ENCODE peak calls at places on chromosomes 13 and 19, in five cellular contexts. P is Kasumi-1; T is activated T-cell treated with anti-CD3 and anti-CD28 coated beads, Interleukin-2, amount 50 U/mL, for 72 hours; R is CD4-positive, CD25-positive, alpha-beta regulatory T cell; F is AML-193. A is an unnamed sample.

GRCh38 chr19:9353011-9353410 is 9.8 kb upstream of the ZNF177 start:
- DNase-seq in P (no peak), T (no peak), R (no peak), F (no peak), A (no peak)

GRCh38 chr13:98632971-98633370 is 56.1 kb upstream of the STK24 start:
- DNase-seq in P (peak), T (no peak), R (no peak), F (peak), A (no peak)

GRCh38 chr13:110233181-110233641 is 73.7 kb downstream of the COL4A1 start:
- DNase-seq in P (no peak), T (no peak), R (no peak), F (no peak), A (no peak)

GRCh38 chr13:71968025-71968424 is 101.0 kb upstream of the DACH1 start:
- DNase-seq in P (no peak), T (no peak), R (no peak), F (no peak), A (no peak)

GRCh38 chr13:109010912-109011311 is 381.5 kb downstream of the MYO16 start:
- DNase-seq in P (peak), T (no peak), R (no peak), F (no peak), A (no peak)

GRCh38 chr13:29743229-29743786 is 107.1 kb downstream of the UBL3 start:
- DNase-seq in P (no peak), T (no peak), R (no peak), F (no peak), A (no peak)

GRCh38 chr19:53079313-53079924 is 23.8 kb downstream of the ZNF160 start:
- DNase-seq in P (no peak), T (no peak), R (no peak), F (no peak), A (no peak)

GRCh38 chr13:75316427-75316826 is 165.5 kb downstream of the TBC1D4 start:
- DNase-seq in P (no peak), T (no peak), R (peak), F (peak), A (no peak)

GRCh38 chr13:34913040-34913439 is 29.0 kb upstream of the NBEA start:
- DNase-seq in P (peak), T (no peak), R (no peak), F (no peak), A (no peak)

GRCh38 chr13:27926644-27927434 is 7.0 kb downstream of the PDX1 start:
- DNase-seq in P (no peak), T (peak), R (no peak), F (no peak), A (no peak)

GRCh38 chr19:40594251-40594650 is 6.9 kb upstream of the LTBP4 start:
- DNase-seq in P (no peak), T (no peak), R (no peak), F (no peak), A (no peak)

GRCh38 chr19:7521551-7522071 is 813 bp upstream of the MCOLN1 start:
- DNase-seq in P (no peak), T (no peak), R (no peak), F (no peak), A (no peak)

GRCh38 chr13:66933994-66934393 is 296.1 kb downstream of the PCDH9 start:
- DNase-seq in P (no peak), T (no peak), R (no peak), F (no peak), A (no peak)

GRCh38 chr19:32651729-32652140 is 23.2 kb downstream of the ANKRD27 start:
- DNase-seq in P (peak), T (no peak), R (no peak), F (no peak), A (no peak)

GRCh38 chr19:30696514-30696913 is 324.3 kb downstream of the ZNF536 start:
- DNase-seq in P (no peak), T (no peak), R (peak), F (no peak), A (no peak)

GRCh38 chr13:94479559-94480095 is at the start of gene DCT:
- DNase-seq in P (no peak), T (no peak), R (no peak), F (no peak), A (no peak)

GRCh38 chr19:9205506-9206113 is 13.8 kb downstream of the OR7D4 start:
- DNase-seq in P (peak), T (peak), R (peak), F (peak), A (peak)

GRCh38 chr19:47899335-47899734 is 13.2 kb upstream of the SULT2A1 start:
- DNase-seq in P (no peak), T (no peak), R (no peak), F (no peak), A (no peak)

GRCh38 chr13:98476106-98476505 is 100.8 kb downstream of the STK24 start:
- DNase-seq in P (no peak), T (peak), R (no peak), F (no peak), A (no peak)

GRCh38 chr19:24029941-24030636 is 56.9 kb upstream of the ZNF254 start:
- DNase-seq in P (no peak), T (no peak), R (no peak), F (no peak), A (no peak)

GRCh38 chr13:43895940-43896339 is 16.2 kb downstream of the LACC1 start:
- DNase-seq in P (no peak), T (no peak), R (no peak), F (no peak), A (no peak)

GRCh38 chr13:98476538-98476966 is 100.4 kb downstream of the STK24 start:
- DNase-seq in P (peak), T (peak), R (peak), F (peak), A (peak)

GRCh38 chr19:46608581-46609345 is 7.6 kb downstream of the CALM3 start:
- DNase-seq in P (no peak), T (no peak), R (no peak), F (no peak), A (no peak)

GRCh38 chr13:44336934-44337333 is 36.7 kb upstream of the SERP2 start:
- DNase-seq in P (no peak), T (no peak), R (no peak), F (no peak), A (no peak)

GRCh38 chr19:55686311-55687050 is 11.5 kb downstream of the EPN1 start:
- DNase-seq in P (no peak), T (no peak), R (no peak), F (no peak), A (no peak)

A was measured in stimulated activated naive CD4-positive, alpha-beta T cell.